ENCODE peak calls at places on chromosomes 6 and 20, in six cellular contexts. O is neural crest cell, C is suprapubic skin, G is EH, Z is astrocyte of the cerebellum, F is body of pancreas. U is an unnamed sample.

GRCh38 chr20:21234816-21235215 is 68.3 kb upstream of the XRN2 start:
- DNase-seq in O (no peak), C (no peak), G (no peak), Z (no peak), F (no peak), U (no peak)

GRCh38 chr6:52663120-52663934 is 7.6 kb upstream of the TMEM14A start:
- DNase-seq in O (peak), C (no peak), G (peak), Z (peak), F (peak), U (peak)

GRCh38 chr20:31968299-31969126 is 562 bp downstream of the XKR7 start:
- DNase-seq in O (peak), C (no peak), G (peak), Z (peak), F (peak), U (peak)

GRCh38 chr6:27720607-27721580 is 191.3 kb downstream of the OR2B2 start:
- DNase-seq in O (no peak), C (no peak), G (peak), Z (no peak), F (no peak), U (no peak)

GRCh38 chr6:1402369-1402768 is 13.0 kb downstream of the FOXF2 start:
- DNase-seq in O (no peak), C (no peak), G (no peak), Z (no peak), F (no peak), U (no peak)

GRCh38 chr6:34248198-34248726 is 544 bp downstream of the SMIM29 start:
- DNase-seq in O (peak), C (no peak), G (peak), Z (no peak), F (peak), U (peak)

GRCh38 chr20:515696-516095 is 27.9 kb downstream of the CSNK2A1 start:
- DNase-seq in O (no peak), C (no peak), G (no peak), Z (no peak), F (no peak), U (no peak)

GRCh38 chr6:165325609-165326008 is 16.2 kb upstream of the C6orf118 start:
- DNase-seq in O (no peak), C (no peak), G (no peak), Z (no peak), F (no peak), U (no peak)

GRCh38 chr6:36851149-36851614 is 11.9 kb upstream of the CPNE5 start:
- DNase-seq in O (peak), C (peak), G (peak), Z (peak), F (peak), U (peak)

GRCh38 chr6:166824146-166824879 is 132.0 kb downstream of the RNASET2 start:
- DNase-seq in O (no peak), C (no peak), G (no peak), Z (no peak), F (no peak), U (no peak)

U was measured in stomach.